ENCODE peak calls at places on chromosomes 11 and 22, in six cellular contexts. Z is anterior cingulate cortex; C is CD8-positive, alpha-beta T cell; V is H54; Y is activated CD4-positive, alpha-beta T cell treated with anti-CD3 and anti-CD28 coated beads, Interleukin-2, amount 10 ng/mL, durations not matched to agents 24 days and 14 days; X is RWPE1. D is an unnamed sample.

GRCh38 chr11:73982595-73982989 is at the start of gene UCP2:
- DNase-seq in Z (peak), C (peak), V (peak), Y (peak), X (peak), D (peak)

GRCh38 chr22:17237031-17237668 is 17.9 kb upstream of the ADA2 start:
- DNase-seq in Z (no peak), C (no peak), V (no peak), Y (peak), X (no peak), D (no peak)

GRCh38 chr22:42080287-42080686 is 787 bp downstream of the SMDT1 start:
- DNase-seq in Z (peak), C (no peak), V (no peak), Y (peak), X (no peak), D (no peak)

GRCh38 chr22:35540600-35541253 is at the start of gene RASD2:
- DNase-seq in Z (peak), C (no peak), V (peak), Y (peak), X (peak), D (no peak)

GRCh38 chr22:48700180-48700565 is 1127.5 kb downstream of the BRD1 start:
- DNase-seq in Z (no peak), C (no peak), V (no peak), Y (no peak), X (no peak), D (no peak)

GRCh38 chr11:10044618-10045017 is 249.4 kb downstream of the SBF2 start:
- DNase-seq in Z (no peak), C (no peak), V (no peak), Y (no peak), X (no peak), D (no peak)

GRCh38 chr11:114159320-114159719 is 99.8 kb downstream of the ZBTB16 start:
- DNase-seq in Z (no peak), C (no peak), V (no peak), Y (no peak), X (peak), D (no peak)

GRCh38 chr11:64294665-64295289 is 3.7 kb downstream of the KCNK4 start:
- DNase-seq in Z (no peak), C (no peak), V (no peak), Y (no peak), X (no peak), D (no peak)

GRCh38 chr11:130634981-130635473 is 186.6 kb downstream of the ADAMTS15 start:
- DNase-seq in Z (no peak), C (no peak), V (no peak), Y (peak), X (peak), D (no peak)

GRCh38 chr11:16043617-16044016 is 312.7 kb downstream of the SOX6 start:
- DNase-seq in Z (no peak), C (no peak), V (no peak), Y (no peak), X (no peak), D (no peak)

GRCh38 chr22:37680191-37680851 is 4.9 kb downstream of the LGALS1 start:
- DNase-seq in Z (no peak), C (no peak), V (no peak), Y (no peak), X (no peak), D (no peak)

GRCh38 chr11:15967166-15967565 is 389.2 kb downstream of the SOX6 start:
- DNase-seq in Z (no peak), C (no peak), V (no peak), Y (no peak), X (peak), D (no peak)

GRCh38 chr11:131037873-131038272 is 121.6 kb upstream of the SNX19 start:
- DNase-seq in Z (no peak), C (no peak), V (no peak), Y (no peak), X (no peak), D (no peak)

GRCh38 chr11:18731949-18732821 is 6.2 kb upstream of the IGSF22 start:
- DNase-seq in Z (peak), C (peak), V (peak), Y (peak), X (peak), D (peak)

GRCh38 chr11:94169930-94170329 is 41.3 kb downstream of the PANX1 start:
- DNase-seq in Z (no peak), C (no peak), V (no peak), Y (no peak), X (no peak), D (no peak)

GRCh38 chr11:134050541-134051383 is 18.1 kb upstream of the JAM3 start:
- DNase-seq in Z (peak), C (peak), V (peak), Y (peak), X (peak), D (peak)

GRCh38 chr22:32100711-32101110 is 57.6 kb downstream of the SLC5A1 start:
- DNase-seq in Z (no peak), C (no peak), V (no peak), Y (no peak), X (no peak), D (no peak)

GRCh38 chr11:33734441-33735165 is 1.6 kb downstream of the CD59 start:
- DNase-seq in Z (no peak), C (no peak), V (no peak), Y (no peak), X (no peak), D (no peak)

GRCh38 chr22:33465554-33465953 is 407.4 kb upstream of the SYN3 start:
- DNase-seq in Z (peak), C (no peak), V (no peak), Y (no peak), X (no peak), D (no peak)

GRCh38 chr11:111370270-111370901 is 8.7 kb downstream of the POU2AF1 start:
- DNase-seq in Z (no peak), C (no peak), V (no peak), Y (no peak), X (no peak), D (no peak)

GRCh38 chr11:57792870-57793269 is 31.3 kb downstream of the CTNND1 start:
- DNase-seq in Z (no peak), C (no peak), V (no peak), Y (peak), X (peak), D (peak)

GRCh38 chr22:46848227-46848626 is 85.8 kb downstream of the TBC1D22A start:
- DNase-seq in Z (no peak), C (no peak), V (peak), Y (no peak), X (peak), D (no peak)

GRCh38 chr22:35995772-35996171 is 32.9 kb downstream of the RBFOX2 start:
- DNase-seq in Z (no peak), C (no peak), V (peak), Y (no peak), X (peak), D (no peak)

GRCh38 chr11:61639816-61640443 is 40.3 kb upstream of the DAGLA start:
- DNase-seq in Z (no peak), C (no peak), V (no peak), Y (no peak), X (no peak), D (no peak)

GRCh38 chr22:36439481-36440271 is 41.8 kb downstream of the TXN2 start:
- DNase-seq in Z (no peak), C (no peak), V (peak), Y (no peak), X (peak), D (no peak)

GRCh38 chr11:1829039-1829820 is 5.6 kb upstream of the SYT8 start:
- DNase-seq in Z (no peak), C (no peak), V (peak), Y (no peak), X (peak), D (no peak)

GRCh38 chr22:38729946-38730345 is 24.2 kb downstream of the GTPBP1 start:
- DNase-seq in Z (no peak), C (no peak), V (no peak), Y (no peak), X (no peak), D (no peak)

GRCh38 chr11:112795896-112796686 is 165.1 kb upstream of the NCAM1 start:
- DNase-seq in Z (peak), C (no peak), V (no peak), Y (no peak), X (no peak), D (no peak)

GRCh38 chr11:60130496-60130895 is 42.0 kb downstream of the MS4A2 start:
- DNase-seq in Z (peak), C (no peak), V (peak), Y (no peak), X (peak), D (peak)

GRCh38 chr22:37218771-37219411 is 6.6 kb upstream of the SSTR3 start:
- DNase-seq in Z (no peak), C (peak), V (no peak), Y (peak), X (no peak), D (no peak)

D was measured in HuH-7.